ENCODE peak calls at places on chromosomes 5 and 9, in eight cellular contexts. C is HS-5, A is DND-41, D is glomerular endothelial cell, V is spleen, P is left cardiac atrium, W is fibroblast of lung, I is AG20443. T is an unnamed sample.
A peak's percentile ranks its signal among the peaks of the same experiment; 100 is the strongest.

GRCh38 chr9:113425072-113425471 is 14.5 kb downstream of the C9orf43 start:
- DNase-seq in C (no peak), A (no peak), D (no peak), V (no peak), P (no peak), W (no peak), I (no peak), T (no peak)

GRCh38 chr5:169534311-169534880 is 49.2 kb upstream of the SPDL1 start:
- DNase-seq in C (no peak), A (no peak), D (no peak), V (no peak), P (no peak), W (no peak), I (peak; percentile 58), T (no peak)

GRCh38 chr9:37386988-37387387 is 35.5 kb upstream of the GRHPR start:
- DNase-seq in C (no peak), A (no peak), D (no peak), V (no peak), P (no peak), W (no peak), I (no peak), T (no peak)

GRCh38 chr5:43191740-43192557 is at the start of gene NIM1K:
- DNase-seq in C (no peak), A (no peak), D (no peak), V (peak; percentile 84), P (peak; percentile 74), W (peak; percentile 68), I (peak; percentile 68), T (peak; percentile 64)

GRCh38 chr9:128253140-128253990 is 22.4 kb downstream of the GOLGA2 start:
- DNase-seq in C (no peak), A (no peak), D (no peak), V (no peak), P (no peak), W (no peak), I (no peak), T (no peak)

GRCh38 chr9:131279927-131280530 is 3.7 kb upstream of the FAM78A start:
- DNase-seq in C (no peak), A (no peak), D (no peak), V (no peak), P (no peak), W (no peak), I (peak; percentile 37), T (no peak)

GRCh38 chr5:167207081-167207480 is 1084.4 kb upstream of the WWC1 start:
- DNase-seq in C (no peak), A (no peak), D (no peak), V (no peak), P (no peak), W (peak; percentile 83), I (no peak), T (no peak)

GRCh38 chr9:26262431-26262830 is 584.2 kb upstream of the TUSC1 start:
- DNase-seq in C (no peak), A (no peak), D (no peak), V (no peak), P (no peak), W (peak; percentile 44), I (no peak), T (no peak)

GRCh38 chr5:38607930-38608545 is 51.6 kb upstream of the LIFR start:
- DNase-seq in C (no peak), A (no peak), D (no peak), V (no peak), P (no peak), W (peak; percentile 77), I (no peak), T (no peak)

GRCh38 chr9:133437753-133438531 is 15.8 kb downstream of the ADAMTS13 start:
- DNase-seq in C (no peak), A (no peak), D (no peak), V (no peak), P (no peak), W (no peak), I (no peak), T (no peak)

GRCh38 chr9:115884846-115885245 is 268.7 kb upstream of the PAPPA start:
- DNase-seq in C (no peak), A (no peak), D (no peak), V (no peak), P (no peak), W (no peak), I (no peak), T (no peak)

GRCh38 chr5:179613460-179614071 is 9.9 kb downstream of the HNRNPH1 start:
- DNase-seq in C (no peak), A (peak; percentile 26), D (no peak), V (peak; percentile 49), P (no peak), W (no peak), I (no peak), T (no peak)

GRCh38 chr9:83535736-83536135 is 2.5 kb downstream of the FRMD3 start:
- DNase-seq in C (no peak), A (no peak), D (no peak), V (no peak), P (no peak), W (no peak), I (no peak), T (no peak)

GRCh38 chr9:117494401-117495130 is 79.7 kb upstream of the ASTN2 start:
- DNase-seq in C (no peak), A (peak; percentile 50), D (no peak), V (no peak), P (no peak), W (no peak), I (no peak), T (no peak)

GRCh38 chr5:142434322-142434612 is 109.4 kb upstream of the SPRY4 start:
- DNase-seq in C (no peak), A (no peak), D (no peak), V (no peak), P (no peak), W (no peak), I (no peak), T (no peak)

GRCh38 chr5:159097461-159098284 is 2.0 kb downstream of the EBF1 start:
- DNase-seq in C (no peak), A (peak; percentile 34), D (no peak), V (peak; percentile 87), P (peak; percentile 58), W (peak; percentile 62), I (peak; percentile 77), T (no peak)

GRCh38 chr5:59473611-59474010 is 419.9 kb downstream of the PDE4D start:
- DNase-seq in C (no peak), A (no peak), D (no peak), V (no peak), P (no peak), W (peak; percentile 66), I (no peak), T (no peak)

GRCh38 chr5:135209495-135209837 is 175.4 kb upstream of the PITX1 start:
- DNase-seq in C (no peak), A (no peak), D (no peak), V (no peak), P (no peak), W (no peak), I (no peak), T (no peak)

GRCh38 chr5:144896473-144896872 is 725.8 kb downstream of the KCTD16 start:
- DNase-seq in C (no peak), A (no peak), D (no peak), V (no peak), P (no peak), W (no peak), I (no peak), T (no peak)

GRCh38 chr5:124806026-124806856 is 59.8 kb upstream of the ZNF608 start:
- DNase-seq in C (no peak), A (no peak), D (peak; percentile 72), V (no peak), P (peak; percentile 87), W (peak; percentile 80), I (no peak), T (peak; percentile 86)

GRCh38 chr5:172870807-172871431 is 36.9 kb downstream of the ERGIC1 start:
- DNase-seq in C (no peak), A (no peak), D (no peak), V (peak; percentile 75), P (no peak), W (no peak), I (no peak), T (no peak)

GRCh38 chr5:141483842-141484241 is 988 bp upstream of the PCDHGC4 start:
- DNase-seq in C (no peak), A (no peak), D (no peak), V (no peak), P (no peak), W (no peak), I (no peak), T (peak; percentile 23)

T was measured in right atrium auricular region.